ENCODE peak calls at places on chromosomes 1 and 21, in four cellular contexts. One of them, this sample, is unnamed.

GRCh38 chr1:14929547-14930223 is 223.9 kb upstream of the TMEM51 start:
- DNase-seq in OCI-LY7: no peak
- DNase-seq in PC-3: peak; percentile 74
- DNase-seq in H1: no peak
- DNase-seq in this sample: peak; percentile 92

GRCh38 chr1:52602328-52603300 is at the start of gene GPX7:
- DNase-seq in OCI-LY7: no peak
- DNase-seq in H1: no peak
- DNase-seq in PC-3: no peak
- DNase-seq in this sample: peak; percentile 55

GRCh38 chr1:240508950-240509349 is 103.0 kb downstream of the GREM2 start:
- DNase-seq in OCI-LY7: no peak
- DNase-seq in PC-3: no peak
- DNase-seq in H1: no peak
- DNase-seq in this sample: no peak

GRCh38 chr1:51973587-51974474 is 16.7 kb downstream of the RAB3B start:
- DNase-seq in PC-3: peak; percentile 49
- DNase-seq in H1: no peak
- DNase-seq in OCI-LY7: no peak
- DNase-seq in this sample: no peak

GRCh38 chr1:51517361-51518032 is 1.6 kb downstream of the EPS15 start:
- DNase-seq in OCI-LY7: peak; percentile 25
- DNase-seq in H1: no peak
- DNase-seq in PC-3: peak; percentile 11
- DNase-seq in this sample: peak; percentile 13

GRCh38 chr1:154583691-154584212 is 16.2 kb downstream of the CHRNB2 start:
- DNase-seq in OCI-LY7: no peak
- DNase-seq in H1: no peak
- DNase-seq in PC-3: no peak
- DNase-seq in this sample: no peak

GRCh38 chr21:35257413-35257812 is 208.3 kb upstream of the RUNX1 start:
- DNase-seq in PC-3: peak; percentile 98
- DNase-seq in OCI-LY7: no peak
- DNase-seq in H1: no peak
- DNase-seq in this sample: peak; percentile 62

GRCh38 chr21:38921511-38922215 is 115.9 kb downstream of the ETS2 start:
- DNase-seq in OCI-LY7: no peak
- DNase-seq in PC-3: peak; percentile 85
- DNase-seq in H1: no peak
- DNase-seq in this sample: no peak

GRCh38 chr1:168879906-168880734 is 151.1 kb upstream of the DPT start:
- DNase-seq in H1: no peak
- DNase-seq in PC-3: peak; percentile 7
- DNase-seq in OCI-LY7: no peak
- DNase-seq in this sample: peak; percentile 52

GRCh38 chr1:67261646-67262045 is 46.0 kb upstream of the IL12RB2 start:
- DNase-seq in OCI-LY7: peak; percentile 17
- DNase-seq in PC-3: no peak
- DNase-seq in H1: no peak
- DNase-seq in this sample: no peak

GRCh38 chr1:15123298-15123697 is 30.2 kb upstream of the TMEM51 start:
- DNase-seq in PC-3: no peak
- DNase-seq in OCI-LY7: no peak
- DNase-seq in H1: no peak
- DNase-seq in this sample: no peak

GRCh38 chr1:91510754-91511153 is 10.1 kb downstream of the CDC7 start:
- DNase-seq in PC-3: no peak
- DNase-seq in H1: no peak
- DNase-seq in OCI-LY7: no peak
- DNase-seq in this sample: no peak

GRCh38 chr1:243672675-243673074 is 177.4 kb downstream of the AKT3 start:
- DNase-seq in PC-3: no peak
- DNase-seq in H1: no peak
- DNase-seq in OCI-LY7: no peak
- DNase-seq in this sample: no peak

GRCh38 chr21:34553199-34553952 is 41.4 kb upstream of the KCNE1 start:
- DNase-seq in OCI-LY7: no peak
- DNase-seq in H1: no peak
- DNase-seq in PC-3: peak; percentile 90
- DNase-seq in this sample: no peak

GRCh38 chr21:25881524-25882376 is 147.0 kb downstream of the GABPA start:
- DNase-seq in H1: no peak
- DNase-seq in PC-3: peak; percentile 73
- DNase-seq in OCI-LY7: peak; percentile 62
- DNase-seq in this sample: peak; percentile 65

GRCh38 chr1:77407738-77408375 is 126.0 kb downstream of the AK5 start:
- DNase-seq in OCI-LY7: no peak
- DNase-seq in H1: no peak
- DNase-seq in PC-3: peak; percentile 34
- DNase-seq in this sample: no peak

GRCh38 chr1:6454856-6455751 is 10.9 kb downstream of the TNFRSF25 start:
- DNase-seq in PC-3: no peak
- DNase-seq in H1: no peak
- DNase-seq in OCI-LY7: no peak
- DNase-seq in this sample: no peak

GRCh38 chr1:159197767-159198557 is 6.7 kb upstream of the ACKR1 start:
- DNase-seq in PC-3: peak; percentile 88
- DNase-seq in H1: no peak
- DNase-seq in OCI-LY7: peak; percentile 68
- DNase-seq in this sample: peak; percentile 74

GRCh38 chr1:171653796-171654704 is 1.6 kb upstream of the MYOC start:
- DNase-seq in H1: no peak
- DNase-seq in PC-3: peak; percentile 62
- DNase-seq in OCI-LY7: no peak
- DNase-seq in this sample: no peak

GRCh38 chr1:214213136-214213535 is 67.8 kb upstream of the SMYD2 start:
- DNase-seq in PC-3: peak; percentile 94
- DNase-seq in OCI-LY7: no peak
- DNase-seq in H1: no peak
- DNase-seq in this sample: no peak

GRCh38 chr1:175079338-175079737 is 11.7 kb downstream of the TNN start:
- DNase-seq in H1: no peak
- DNase-seq in PC-3: no peak
- DNase-seq in OCI-LY7: no peak
- DNase-seq in this sample: no peak

GRCh38 chr1:40032240-40032891 is 8.2 kb upstream of the CAP1 start:
- DNase-seq in OCI-LY7: peak; percentile 72
- DNase-seq in PC-3: peak; percentile 71
- DNase-seq in H1: no peak
- DNase-seq in this sample: peak; percentile 48
- TF ChIP-seq CTCF in OCI-LY7: peak; percentile 97
- TF ChIP-seq CTCF in PC-3: peak; percentile 89
- TF ChIP-seq CTCF in H1: peak; percentile 73
- TF ChIP-seq CTCF in this sample: peak; percentile 47

DNA sequence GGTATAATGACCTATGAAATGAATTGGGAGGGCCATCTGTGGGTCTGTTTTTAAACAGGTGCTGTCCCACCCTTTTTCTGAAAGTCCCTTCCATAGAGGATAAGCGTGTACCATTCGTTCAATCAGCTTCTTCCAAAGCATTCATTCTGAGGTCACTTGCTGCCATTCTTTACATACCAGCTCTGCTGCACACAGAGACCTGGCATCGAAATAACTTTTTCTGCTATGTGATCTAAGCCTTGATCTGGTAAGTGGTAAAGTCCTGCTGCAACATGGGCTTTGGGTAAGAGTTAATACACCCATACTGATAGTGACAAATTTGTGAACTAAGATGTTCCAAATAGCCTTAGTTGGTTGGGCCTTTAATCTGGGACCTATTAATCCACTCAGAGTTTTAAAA is 38.9 kb downstream of the DR1 start:
- DNase-seq in H1: no peak
- DNase-seq in PC-3: no peak
- DNase-seq in OCI-LY7: no peak
- DNase-seq in this sample: no peak
- H3K4me1 ChIP-seq in H1: no peaks in the 10 kb centered on the region
- H3K4me1 ChIP-seq in PC-3: no peaks in the 10 kb centered on the region
- H3K4me1 ChIP-seq in OCI-LY7: no peaks in the 10 kb centered on the region
- H3K4me1 ChIP-seq in this sample: no peaks in the 10 kb centered on the region

GRCh38 chr1:234889643-234890042 is 239.0 kb downstream of the TOMM20 start:
- DNase-seq in H1: no peak
- DNase-seq in OCI-LY7: no peak
- DNase-seq in PC-3: peak; percentile 67
- DNase-seq in this sample: no peak

GRCh38 chr1:234886081-234886874 is 242.4 kb downstream of the TOMM20 start:
- DNase-seq in H1: no peak
- DNase-seq in PC-3: no peak
- DNase-seq in OCI-LY7: no peak
- DNase-seq in this sample: no peak

GRCh38 chr1:234884701-234885100 is 243.9 kb downstream of the TOMM20 start:
- DNase-seq in PC-3: no peak
- DNase-seq in OCI-LY7: no peak
- DNase-seq in H1: no peak
- DNase-seq in this sample: no peak

GRCh38 chr1:234885601-234886000 is 243.0 kb downstream of the TOMM20 start:
- DNase-seq in H1: no peak
- DNase-seq in OCI-LY7: no peak
- DNase-seq in PC-3: no peak
- DNase-seq in this sample: no peak

GRCh38 chr1:234887026-234887910 is 241.4 kb downstream of the TOMM20 start:
- DNase-seq in PC-3: no peak
- DNase-seq in OCI-LY7: peak; percentile 16
- DNase-seq in H1: no peak
- DNase-seq in this sample: no peak
- H3K4me3 ChIP-seq in PC-3: no peak overlapping the region
- H3K4me3 ChIP-seq in OCI-LY7: no peak overlapping the region
- H3K4me3 ChIP-seq in H1: no peak overlapping the region
- H3K4me3 ChIP-seq in this sample: no peak overlapping the region

GRCh38 chr1:33339413-33339812 is 18.5 kb upstream of the A3GALT2 start:
- DNase-seq in PC-3: no peak
- DNase-seq in OCI-LY7: no peak
- DNase-seq in H1: no peak
- DNase-seq in this sample: peak; percentile 63
- TF ChIP-seq CTCF in PC-3: no peak
- TF ChIP-seq CTCF in OCI-LY7: no peak
- TF ChIP-seq CTCF in H1: peak; percentile 37
- TF ChIP-seq CTCF in this sample: no peak

GRCh38 chr1:80751204-80751603 is 1049.5 kb upstream of the ADGRL2 start:
- DNase-seq in PC-3: no peak
- DNase-seq in OCI-LY7: no peak
- DNase-seq in H1: no peak
- DNase-seq in this sample: no peak

GRCh38 chr1:80755944-80756343 is 1044.8 kb upstream of the ADGRL2 start:
- DNase-seq in PC-3: no peak
- DNase-seq in H1: no peak
- DNase-seq in OCI-LY7: no peak
- DNase-seq in this sample: no peak
- H3K4me1 ChIP-seq in PC-3: no peaks in the 10 kb centered on the region
- H3K4me1 ChIP-seq in H1: no peaks in the 10 kb centered on the region
- H3K4me1 ChIP-seq in OCI-LY7: no peaks in the 10 kb centered on the region
- H3K4me1 ChIP-seq in this sample: no peaks in the 10 kb centered on the region

GRCh38 chr21:43810505-43811261 is 21.3 kb downstream of the RRP1 start:
- DNase-seq in PC-3: peak; percentile 88
- DNase-seq in OCI-LY7: peak; percentile 83
- DNase-seq in H1: peak; percentile 41
- DNase-seq in this sample: peak; percentile 88
- H3K4me3 ChIP-seq in PC-3: no peak overlapping the region
- H3K4me3 ChIP-seq in OCI-LY7: no peak overlapping the region
- H3K4me3 ChIP-seq in H1: no peak overlapping the region
- H3K4me3 ChIP-seq in this sample: no peak overlapping the region

GRCh38 chr1:32830092-32830852 is 12.8 kb downstream of the S100PBP start:
- DNase-seq in PC-3: no peak
- DNase-seq in H1: no peak
- DNase-seq in OCI-LY7: peak; percentile 11
- DNase-seq in this sample: no peak

GRCh38 chr1:32825181-32825580 is 7.7 kb downstream of the S100PBP start:
- DNase-seq in H1: no peak
- DNase-seq in PC-3: no peak
- DNase-seq in OCI-LY7: no peak
- DNase-seq in this sample: no peak

GRCh38 chr1:32831878-32832277 is 14.4 kb downstream of the S100PBP start:
- DNase-seq in PC-3: no peak
- DNase-seq in H1: no peak
- DNase-seq in OCI-LY7: no peak
- DNase-seq in this sample: no peak

GRCh38 chr1:32828341-32828740 is 10.9 kb downstream of the S100PBP start:
- DNase-seq in OCI-LY7: no peak
- DNase-seq in H1: no peak
- DNase-seq in PC-3: peak; percentile 37
- DNase-seq in this sample: no peak
- TF ChIP-seq CTCF in OCI-LY7: peak; percentile 70
- TF ChIP-seq CTCF in H1: no peak
- TF ChIP-seq CTCF in PC-3: peak; percentile 52
- TF ChIP-seq CTCF in this sample: no peak

DNA sequence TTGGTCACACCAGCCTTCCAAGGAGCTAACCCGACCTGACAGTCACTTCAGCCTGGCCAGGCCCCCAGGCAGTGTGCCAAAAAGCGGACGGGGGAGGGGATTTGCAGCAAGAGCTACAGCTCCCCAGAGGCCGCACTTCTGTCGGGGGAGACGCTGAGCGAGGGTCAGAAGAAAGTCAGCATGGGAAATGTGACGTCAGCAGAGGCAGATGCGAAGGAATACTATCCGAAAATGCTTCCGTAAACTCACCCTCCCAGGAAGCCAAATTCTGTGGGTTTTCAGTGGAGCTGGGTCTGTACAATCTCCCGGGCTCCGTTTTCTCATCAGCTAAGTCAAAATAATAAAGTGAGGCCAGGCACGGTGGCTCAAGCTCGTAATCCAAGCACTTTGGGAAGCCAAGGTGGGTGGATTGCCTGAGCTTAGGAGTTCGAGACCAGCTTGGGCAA is 28.5 kb upstream of the ECE1 start:
- DNase-seq in OCI-LY7: no peak
- DNase-seq in PC-3: no peak
- DNase-seq in H1: no peak
- DNase-seq in this sample: peak; percentile 97
- H3K4me1 ChIP-seq in OCI-LY7: peaks cover 3% of the 10 kb centered on the region
- H3K4me1 ChIP-seq in PC-3: peaks cover 15% of the 10 kb centered on the region
- H3K4me1 ChIP-seq in H1: peaks cover 37% of the 10 kb centered on the region
- H3K4me1 ChIP-seq in this sample: peaks cover 95% of the 10 kb centered on the region

This sample was measured in thyroid gland.